ENCODE peak calls at places on chromosomes 5 and 9, in four cellular contexts. G is GM12891, Y is K562, O is GM12878. E is an unnamed sample.
A peak's percentile ranks its signal among the peaks of the same experiment; 100 is the strongest.

GRCh38 chr9:126690431-126691051 is 76.8 kb downstream of the LMX1B start:
- DNase-seq in G (peak; percentile 86), Y (peak; percentile 81), O (no peak), E (no peak)

GRCh38 chr9:126360073-126360472 is 33.4 kb downstream of the MVB12B start:
- DNase-seq in G (no peak), Y (no peak), O (no peak), E (no peak)

GRCh38 chr5:179553875-179554274 is 3.5 kb downstream of the RUFY1 start:
- DNase-seq in G (no peak), Y (no peak), O (no peak), E (no peak)

GRCh38 chr9:99385814-99386279 is 163.8 kb downstream of the SEC61B start:
- DNase-seq in G (no peak), Y (no peak), O (no peak), E (no peak)

GRCh38 chr5:178496219-178496618 is 94.0 kb downstream of the COL23A1 start:
- DNase-seq in G (no peak), Y (no peak), O (no peak), E (no peak)

GRCh38 chr9:69579032-69579748 is 93.0 kb downstream of the APBA1 start:
- DNase-seq in G (no peak), Y (no peak), O (no peak), E (no peak)

GRCh38 chr9:93659044-93659836 is 82.9 kb downstream of the PHF2 start:
- DNase-seq in G (no peak), Y (no peak), O (no peak), E (no peak)

GRCh38 chr5:38563624-38564023 is 7.2 kb upstream of the LIFR start:
- DNase-seq in G (no peak), Y (no peak), O (no peak), E (no peak)

GRCh38 chr9:4097490-4097889 is 202.4 kb downstream of the GLIS3 start:
- DNase-seq in G (no peak), Y (no peak), O (no peak), E (no peak)

GRCh38 chr9:556199-556598 is 285.3 kb upstream of the DMRT1 start:
- DNase-seq in G (no peak), Y (no peak), O (no peak), E (no peak)

GRCh38 chr9:136771907-136772306 is 7.6 kb upstream of the LCN15 start:
- DNase-seq in G (no peak), Y (no peak), O (no peak), E (no peak)

GRCh38 chr9:136765041-136765440 is 723 bp upstream of the LCN15 start:
- DNase-seq in G (no peak), Y (no peak), O (no peak), E (no peak)

GRCh38 chr9:136774416-136775045 is 10.2 kb upstream of the LCN15 start:
- DNase-seq in G (no peak), Y (no peak), O (no peak), E (no peak)

GRCh38 chr9:136773386-136774044 is 9.2 kb upstream of the LCN15 start:
- DNase-seq in G (no peak), Y (peak; percentile 78), O (no peak), E (peak; percentile 65)

GRCh38 chr9:136769710-136770191 is 5.4 kb upstream of the LCN15 start:
- DNase-seq in G (peak; percentile 69), Y (peak; percentile 70), O (no peak), E (peak; percentile 42)
- TF ChIP-seq SPI1 in G (no peak), Y (no peak), O (no peak), E (no peak)

GRCh38 chr5:142544946-142545652 is 140.8 kb downstream of the FGF1 start:
- DNase-seq in G (no peak), Y (no peak), O (no peak), E (no peak)

GRCh38 chr5:142545653-142546322 is 140.1 kb downstream of the FGF1 start:
- DNase-seq in G (no peak), Y (no peak), O (no peak), E (no peak)

GRCh38 chr5:142542906-142543305 is 143.0 kb downstream of the FGF1 start:
- DNase-seq in G (no peak), Y (no peak), O (no peak), E (no peak)

GRCh38 chr5:142540774-142541466 is 145.0 kb downstream of the FGF1 start:
- DNase-seq in G (no peak), Y (no peak), O (no peak), E (no peak)

DNA sequence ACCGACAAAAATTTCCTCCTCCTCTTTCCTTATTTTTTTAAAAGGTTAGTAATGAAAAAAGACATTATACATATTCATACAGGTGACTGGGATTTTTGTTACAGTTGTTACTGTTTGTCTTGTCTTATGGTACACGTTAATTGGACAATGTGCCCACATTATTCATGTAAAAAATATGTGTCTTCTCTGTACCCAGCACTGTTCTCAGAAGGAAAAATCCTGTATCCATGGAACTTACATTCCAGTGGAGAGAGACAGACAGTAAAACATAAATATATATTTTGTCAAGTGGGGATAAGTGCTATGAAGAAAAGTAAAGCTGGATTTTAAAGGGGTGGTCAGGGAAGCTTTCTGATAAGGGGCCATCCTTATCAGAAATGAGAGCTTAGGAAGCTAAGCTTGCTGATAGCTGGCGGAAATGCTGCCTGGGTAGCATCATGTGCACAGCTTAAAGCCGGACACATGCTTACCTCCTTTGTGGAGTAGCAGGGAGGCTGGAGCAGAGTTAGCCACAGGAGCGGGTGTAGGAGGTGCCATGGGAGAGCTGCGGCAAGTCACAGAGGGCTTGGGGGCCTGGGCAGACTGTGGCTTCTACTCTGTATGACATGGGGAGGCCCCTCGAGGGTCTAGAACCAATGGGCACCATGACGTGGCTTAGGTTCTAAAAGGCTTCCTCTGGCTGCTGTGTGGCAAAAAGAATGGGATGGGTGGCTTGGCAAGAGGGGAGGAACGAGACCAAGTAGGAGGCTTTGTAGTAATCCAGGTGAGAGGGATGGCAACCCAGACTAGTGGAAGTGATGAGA is 141.7 kb downstream of the FGF1 start:
- DNase-seq in G (no peak), Y (no peak), O (no peak), E (no peak)
- TF ChIP-seq SPI1 in G (no peak), Y (no peak), O (no peak), E (no peak)

GRCh38 chr9:20041717-20042116 is 252.9 kb upstream of the SLC24A2 start:
- DNase-seq in G (no peak), Y (no peak), O (no peak), E (no peak)
- TF ChIP-seq SPI1 in G (no peak), Y (no peak), O (no peak), E (no peak)

DNA sequence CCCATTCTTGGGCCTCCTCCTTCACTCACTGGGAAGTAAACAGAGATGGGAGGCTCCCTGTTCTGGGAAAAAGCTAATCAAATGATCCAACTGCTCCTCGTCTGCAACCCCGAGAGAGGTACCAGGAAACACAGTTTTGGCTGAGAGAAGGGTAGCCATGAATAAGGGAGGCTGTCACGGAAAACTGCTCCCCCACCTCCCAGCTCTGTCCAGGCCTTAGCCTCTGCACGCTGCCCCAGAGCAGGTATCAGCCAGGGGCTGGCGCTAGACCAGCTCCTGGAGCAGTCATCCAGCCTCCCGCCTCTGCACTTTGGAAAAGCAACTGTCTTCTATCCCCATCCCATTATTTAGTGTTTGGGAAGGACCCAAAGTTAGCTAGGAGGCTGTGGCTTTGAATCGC is 266.1 kb downstream of the NDUFS4 start:
- DNase-seq in G (no peak), Y (no peak), O (no peak), E (no peak)
- TF ChIP-seq SPI1 in G (no peak), Y (no peak), O (no peak), E (no peak)

DNA sequence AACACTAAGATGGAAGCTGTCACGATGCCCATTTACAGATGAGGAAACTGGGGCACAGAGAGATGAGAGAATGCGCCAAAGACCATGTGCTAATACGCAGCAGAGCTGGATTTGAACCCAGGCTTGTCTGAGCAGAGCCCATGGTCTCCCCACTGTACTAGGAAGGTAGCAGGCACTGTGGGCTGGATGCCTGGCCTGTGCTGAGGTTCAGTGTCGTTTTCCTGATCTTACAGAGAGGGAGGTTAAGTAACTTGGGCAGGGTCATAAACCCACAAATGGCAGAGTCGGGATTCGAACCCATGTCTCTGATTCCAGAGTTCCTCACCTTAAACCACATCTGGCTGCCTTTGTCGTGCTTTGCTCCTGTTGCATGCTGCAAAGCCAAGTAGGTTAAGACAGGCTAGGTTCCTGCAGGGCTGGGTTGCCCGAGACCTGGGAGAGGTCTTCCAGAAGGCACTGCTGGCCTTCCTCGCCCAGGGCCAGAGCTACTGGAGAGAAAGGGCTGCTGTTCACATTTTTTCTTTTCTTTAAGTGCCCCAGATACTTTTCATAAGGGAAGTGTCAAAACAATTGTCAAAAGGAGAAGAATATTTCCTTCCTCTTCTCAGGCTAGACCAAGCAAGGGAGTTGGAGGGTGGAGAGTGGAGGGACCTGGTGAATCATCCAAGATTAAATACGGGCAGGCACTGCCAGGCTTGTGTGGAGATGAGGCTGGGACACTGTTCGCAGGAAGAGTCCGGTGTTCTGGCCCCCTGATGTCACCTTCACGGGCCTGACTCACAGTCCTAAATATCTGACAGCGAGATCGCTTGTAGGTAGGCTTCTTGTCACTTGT is 3.2 kb downstream of the NEK6 start:
- DNase-seq in G (no peak), Y (no peak), O (no peak), E (peak; percentile 88)
- TF ChIP-seq SPI1 in G (no peak), Y (no peak), O (peak; percentile 6), E (peak; percentile 68)

GRCh38 chr5:83034552-83035181 is 42.5 kb downstream of the TMEM167A start:
- DNase-seq in G (no peak), Y (no peak), O (no peak), E (no peak)

GRCh38 chr5:83035373-83036170 is 41.6 kb downstream of the TMEM167A start:
- DNase-seq in G (no peak), Y (no peak), O (no peak), E (no peak)

GRCh38 chr5:83031391-83031790 is 45.8 kb downstream of the TMEM167A start:
- DNase-seq in G (no peak), Y (no peak), O (no peak), E (no peak)

GRCh38 chr5:83036991-83037390 is 40.2 kb downstream of the TMEM167A start:
- DNase-seq in G (no peak), Y (no peak), O (no peak), E (no peak)

GRCh38 chr5:83034036-83034435 is 43.2 kb downstream of the TMEM167A start:
- DNase-seq in G (no peak), Y (no peak), O (no peak), E (no peak)
- TF ChIP-seq SPI1 in G (no peak), Y (no peak), O (no peak), E (no peak)